ENCODE peak calls at places on chromosomes 3 and 15, in eight cellular contexts. P, V, C, D, T, Z, H and B are unnamed samples.

GRCh38 chr3:142664819-142665218 is 59.0 kb upstream of the TRPC1 start:
- DNase-seq in P (no peak), V (peak), C (no peak), D (no peak), T (no peak), Z (no peak), H (no peak), B (no peak)

GRCh38 chr3:9883676-9884554 is 3.9 kb upstream of the CIDEC start:
- DNase-seq in P (no peak), V (no peak), C (no peak), D (no peak), T (no peak), Z (no peak), H (no peak), B (no peak)

GRCh38 chr15:62658498-62658897 is 384.0 kb upstream of the TPM1 start:
- DNase-seq in P (no peak), V (no peak), C (no peak), D (no peak), T (no peak), Z (no peak), H (no peak), B (peak)

GRCh38 chr3:195209836-195210551 is 61.0 kb downstream of the XXYLT1 start:
- DNase-seq in P (no peak), V (no peak), C (peak), D (no peak), T (peak), Z (no peak), H (no peak), B (no peak)

GRCh38 chr15:88657326-88658069 is 18.7 kb downstream of the ISG20 start:
- DNase-seq in P (peak), V (no peak), C (no peak), D (peak), T (peak), Z (no peak), H (peak), B (peak)

GRCh38 chr3:46811615-46812236 is 51.5 kb downstream of the MYL3 start:
- DNase-seq in P (no peak), V (no peak), C (peak), D (peak), T (no peak), Z (no peak), H (no peak), B (no peak)

GRCh38 chr15:67531379-67532059 is 10.6 kb downstream of the C15orf61 start:
- DNase-seq in P (no peak), V (no peak), C (no peak), D (no peak), T (peak), Z (no peak), H (no peak), B (peak)

GRCh38 chr15:88401972-88402656 is 65.1 kb downstream of the MRPL46 start:
- DNase-seq in P (no peak), V (no peak), C (no peak), D (no peak), T (no peak), Z (no peak), H (no peak), B (peak)

GRCh38 chr15:69807752-69808151 is 290.0 kb downstream of the TLE3 start:
- DNase-seq in P (no peak), V (no peak), C (no peak), D (no peak), T (no peak), Z (no peak), H (peak), B (peak)

GRCh38 chr3:8319935-8320634 is 181.5 kb upstream of the LMCD1 start:
- DNase-seq in P (peak), V (no peak), C (no peak), D (no peak), T (peak), Z (no peak), H (no peak), B (no peak)

GRCh38 chr3:127753898-127754410 is 68.4 kb downstream of the MGLL start:
- DNase-seq in P (no peak), V (no peak), C (no peak), D (no peak), T (no peak), Z (no peak), H (no peak), B (peak)

GRCh38 chr15:78321786-78322185 is 18.4 kb upstream of the CRABP1 start:
- DNase-seq in P (no peak), V (no peak), C (no peak), D (no peak), T (no peak), Z (no peak), H (no peak), B (no peak)

GRCh38 chr3:79937567-79937966 is 169.8 kb upstream of the ROBO1 start:
- DNase-seq in P (no peak), V (no peak), C (no peak), D (no peak), T (no peak), Z (no peak), H (no peak), B (no peak)

GRCh38 chr3:50321146-50321843 is 1.2 kb downstream of the HYAL2 start:
- DNase-seq in P (peak), V (peak), C (peak), D (peak), T (peak), Z (peak), H (peak), B (peak)

GRCh38 chr3:50319181-50319871 is 3.2 kb downstream of the HYAL2 start:
- DNase-seq in P (no peak), V (no peak), C (no peak), D (no peak), T (no peak), Z (no peak), H (no peak), B (no peak)

GRCh38 chr3:50321844-50322385 is 630 bp downstream of the HYAL2 start:
- DNase-seq in P (no peak), V (peak), C (no peak), D (no peak), T (no peak), Z (no peak), H (no peak), B (no peak)

GRCh38 chr3:50319872-50320625 is 2.5 kb downstream of the HYAL2 start:
- DNase-seq in P (no peak), V (no peak), C (no peak), D (no peak), T (peak), Z (no peak), H (no peak), B (no peak)

GRCh38 chr3:50320853-50321145 is 1.7 kb downstream of the HYAL2 start:
- DNase-seq in P (no peak), V (no peak), C (no peak), D (no peak), T (no peak), Z (no peak), H (no peak), B (no peak)
- TF ChIP-seq POLR2A in P (no peak), V (peak), C (no peak), D (no peak), T (no peak), Z (no peak), H (no peak), B (no peak)

DNA sequence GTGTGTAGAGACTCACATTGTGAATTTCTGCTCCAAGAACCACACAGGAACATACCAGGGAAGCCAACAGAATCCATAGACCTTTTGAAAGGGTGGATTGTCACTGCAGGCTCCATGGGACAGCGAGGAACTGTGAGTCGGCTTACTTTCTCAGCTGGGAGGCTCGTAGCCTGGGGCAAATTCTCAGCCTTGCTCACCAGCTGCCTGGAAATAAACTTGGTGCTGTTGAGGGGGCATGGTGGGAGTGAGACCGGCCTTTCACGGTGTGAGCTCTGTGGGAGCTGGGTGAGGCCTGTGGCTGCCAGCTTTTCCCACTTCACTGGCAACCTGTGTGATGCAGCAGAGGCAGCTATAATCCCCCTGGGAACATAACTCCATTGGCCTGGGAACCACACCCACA is 146.6 kb upstream of the P2RY1 start:
- DNase-seq in P (no peak), V (no peak), C (no peak), D (no peak), T (no peak), Z (no peak), H (no peak), B (no peak)
- TF ChIP-seq MAX in P (no peak), V (no peak), C (no peak), D (no peak), T (no peak), Z (no peak), H (no peak), B (no peak)

DNA sequence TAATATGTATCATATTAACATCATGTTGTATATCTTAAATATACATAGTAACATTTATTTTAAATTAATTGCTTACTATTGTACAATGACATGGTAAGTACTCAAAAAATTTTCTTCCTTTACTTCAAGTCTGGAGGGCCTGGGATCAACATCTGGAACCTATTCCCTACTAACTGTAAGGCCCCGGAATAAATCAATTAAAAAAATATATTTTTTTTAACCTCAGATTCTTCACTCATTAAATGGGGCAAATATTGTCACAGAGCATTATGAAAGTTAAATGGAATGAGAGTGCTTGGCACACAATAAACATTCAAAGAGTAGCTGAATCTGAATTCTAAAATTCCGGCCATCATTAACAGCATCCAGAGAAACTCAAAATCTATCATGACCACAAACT is 16.5 kb downstream of the GSK3B start:
- DNase-seq in P (no peak), V (no peak), C (no peak), D (no peak), T (no peak), Z (no peak), H (no peak), B (no peak)
- TF ChIP-seq POLR2A in P (no peak), V (no peak), C (no peak), D (no peak), T (no peak), Z (no peak), H (no peak), B (no peak)

DNA sequence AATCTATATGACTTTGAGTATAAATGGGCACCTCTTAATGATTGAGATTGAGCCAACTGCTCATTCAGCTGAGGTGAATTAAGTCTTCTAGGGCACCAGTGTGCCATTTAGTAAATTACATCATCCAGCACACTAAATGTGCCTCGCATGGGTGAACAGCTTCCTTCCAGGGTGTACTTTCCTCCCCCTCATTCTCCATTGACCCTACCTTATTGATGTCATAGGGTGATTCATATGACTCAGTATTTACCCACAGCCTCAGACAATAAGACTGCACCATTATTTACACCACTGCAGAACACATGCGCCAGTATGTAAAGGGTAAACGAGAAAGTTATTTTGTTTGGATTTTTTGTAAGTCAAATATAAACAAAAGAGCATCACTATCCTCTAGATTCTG is 185.2 kb upstream of the ARL6 start:
- DNase-seq in P (no peak), V (no peak), C (no peak), D (no peak), T (no peak), Z (peak), H (no peak), B (peak)
- TF ChIP-seq MAX in P (no peak), V (no peak), C (no peak), D (no peak), T (no peak), Z (no peak), H (no peak), B (no peak)